ENCODE peak calls at places on chromosomes 1 and 21, in eight cellular contexts. R is GM20000, F is lung, M is esophagus squamous epithelium, G is GM06990, U is type B pancreatic cell, C is Calu3, N is ovary. I is an unnamed sample.

GRCh38 chr21:15278279-15278678 is 213.5 kb upstream of the NRIP1 start:
- DNase-seq in R (no peak), F (no peak), M (no peak), G (no peak), U (no peak), C (no peak), N (no peak), I (no peak)

GRCh38 chr1:6554907-6555778 is at the start of gene TAS1R1:
- DNase-seq in R (no peak), F (peak; percentile 34), M (no peak), G (peak; percentile 15), U (no peak), C (no peak), N (peak; percentile 39), I (no peak)

GRCh38 chr1:77068013-77068412 is 151.2 kb downstream of the PIGK start:
- DNase-seq in R (no peak), F (no peak), M (no peak), G (no peak), U (no peak), C (no peak), N (no peak), I (no peak)

GRCh38 chr1:11324562-11324961 is 51.6 kb downstream of the UBIAD1 start:
- DNase-seq in R (no peak), F (no peak), M (no peak), G (no peak), U (no peak), C (no peak), N (no peak), I (no peak)

GRCh38 chr1:67889940-67890567 is 56.8 kb upstream of the GNG12 start:
- DNase-seq in R (no peak), F (peak; percentile 38), M (no peak), G (no peak), U (no peak), C (peak; percentile 68), N (no peak), I (no peak)

GRCh38 chr1:29675481-29676263 is 439.4 kb downstream of the PTPRU start:
- DNase-seq in R (no peak), F (peak; percentile 28), M (no peak), G (no peak), U (peak; percentile 60), C (no peak), N (no peak), I (peak; percentile 42)

GRCh38 chr1:161910516-161911077 is 113.1 kb downstream of the OLFML2B start:
- DNase-seq in R (no peak), F (no peak), M (no peak), G (no peak), U (no peak), C (no peak), N (no peak), I (no peak)

GRCh38 chr1:66296901-66297300 is 237.1 kb upstream of the SGIP1 start:
- DNase-seq in R (no peak), F (no peak), M (no peak), G (no peak), U (no peak), C (no peak), N (no peak), I (no peak)

GRCh38 chr1:85611856-85612255 is 31.3 kb downstream of the CCN1 start:
- DNase-seq in R (no peak), F (peak; percentile 83), M (no peak), G (no peak), U (no peak), C (peak; percentile 88), N (peak; percentile 23), I (peak; percentile 91)

GRCh38 chr21:33403786-33404571 is 766 bp downstream of the IFNGR2 start:
- DNase-seq in R (peak; percentile 65), F (peak; percentile 54), M (no peak), G (peak; percentile 69), U (peak; percentile 79), C (peak; percentile 37), N (peak; percentile 70), I (peak; percentile 87)

GRCh38 chr21:35370671-35371070 is 321.6 kb upstream of the RUNX1 start:
- DNase-seq in R (no peak), F (no peak), M (no peak), G (no peak), U (no peak), C (no peak), N (no peak), I (no peak)

GRCh38 chr21:20010691-20011200 is 987.5 kb upstream of the NCAM2 start:
- DNase-seq in R (no peak), F (no peak), M (no peak), G (no peak), U (no peak), C (no peak), N (no peak), I (no peak)

GRCh38 chr1:240562111-240562590 is 49.8 kb downstream of the GREM2 start:
- DNase-seq in R (no peak), F (no peak), M (no peak), G (no peak), U (no peak), C (no peak), N (no peak), I (no peak)

DNA sequence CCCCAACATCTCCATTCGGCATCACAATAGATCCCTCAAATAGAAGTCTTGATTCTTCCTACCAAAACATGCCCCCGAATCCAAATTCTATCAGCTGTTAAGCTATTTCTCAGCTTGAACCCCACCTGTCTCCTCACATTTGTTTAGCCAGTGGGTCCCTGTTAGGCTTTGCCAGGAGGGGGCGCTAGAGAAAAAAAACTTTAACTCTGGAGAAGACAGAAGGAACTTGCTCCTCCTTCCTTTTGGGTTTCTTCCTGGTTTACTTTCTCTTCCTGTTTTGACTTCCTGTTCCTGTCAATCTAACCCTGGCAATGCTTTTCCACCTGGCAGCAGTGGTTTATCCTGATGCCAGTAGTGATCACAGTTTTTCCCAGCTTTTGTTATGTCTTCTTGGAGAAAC is 95.6 kb upstream of the KCNK1 start:
- DNase-seq in R (peak; percentile 60), F (peak; percentile 44), M (no peak), G (no peak), U (no peak), C (peak; percentile 69), N (no peak), I (no peak)
- TF ChIP-seq CTCF in R (peak; percentile 28), F (no peak), M (peak; percentile 81), G (peak; percentile 63), U (peak; percentile 75), C (peak; percentile 74), N (no peak), I (peak; percentile 13)

DNA sequence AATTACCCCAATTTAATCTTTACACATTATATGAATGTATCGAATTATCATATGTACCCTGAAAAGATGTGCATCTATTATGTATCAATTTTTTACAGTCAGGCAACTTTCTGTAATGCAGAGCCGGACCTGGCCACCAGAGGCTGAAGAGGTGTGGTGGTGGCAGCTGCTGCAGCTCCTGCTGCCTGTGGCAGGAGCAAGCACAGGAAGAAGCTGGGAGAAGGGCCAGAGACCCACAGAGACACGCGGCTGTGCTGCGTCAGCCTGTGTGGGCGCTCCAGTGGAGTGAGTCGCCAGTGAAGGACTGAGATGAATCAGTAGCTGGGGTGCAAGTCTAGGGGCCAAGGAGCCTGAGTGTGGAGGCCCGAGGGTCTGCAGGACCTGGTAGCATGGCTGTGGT is 74.3 kb upstream of the COG2 start:
- DNase-seq in R (no peak), F (no peak), M (no peak), G (peak; percentile 13), U (no peak), C (peak; percentile 82), N (no peak), I (no peak)
- TF ChIP-seq CTCF in R (no peak), F (no peak), M (peak; percentile 62), G (peak; percentile 43), U (peak; percentile 49), C (peak; percentile 61), N (no peak), I (no peak)

GRCh38 chr1:153770812-153771211 is 4.4 kb upstream of the SLC27A3 start:
- DNase-seq in R (no peak), F (no peak), M (no peak), G (no peak), U (no peak), C (no peak), N (no peak), I (no peak)

GRCh38 chr1:153771241-153771640 is 4.0 kb upstream of the SLC27A3 start:
- DNase-seq in R (no peak), F (no peak), M (no peak), G (no peak), U (no peak), C (no peak), N (no peak), I (no peak)

GRCh38 chr1:153774036-153774435 is 1.2 kb upstream of the SLC27A3 start:
- DNase-seq in R (no peak), F (no peak), M (no peak), G (no peak), U (no peak), C (no peak), N (no peak), I (no peak)

GRCh38 chr1:153773004-153773921 is 1.9 kb upstream of the SLC27A3 start:
- DNase-seq in R (no peak), F (peak; percentile 46), M (no peak), G (no peak), U (no peak), C (no peak), N (no peak), I (no peak)

DNA sequence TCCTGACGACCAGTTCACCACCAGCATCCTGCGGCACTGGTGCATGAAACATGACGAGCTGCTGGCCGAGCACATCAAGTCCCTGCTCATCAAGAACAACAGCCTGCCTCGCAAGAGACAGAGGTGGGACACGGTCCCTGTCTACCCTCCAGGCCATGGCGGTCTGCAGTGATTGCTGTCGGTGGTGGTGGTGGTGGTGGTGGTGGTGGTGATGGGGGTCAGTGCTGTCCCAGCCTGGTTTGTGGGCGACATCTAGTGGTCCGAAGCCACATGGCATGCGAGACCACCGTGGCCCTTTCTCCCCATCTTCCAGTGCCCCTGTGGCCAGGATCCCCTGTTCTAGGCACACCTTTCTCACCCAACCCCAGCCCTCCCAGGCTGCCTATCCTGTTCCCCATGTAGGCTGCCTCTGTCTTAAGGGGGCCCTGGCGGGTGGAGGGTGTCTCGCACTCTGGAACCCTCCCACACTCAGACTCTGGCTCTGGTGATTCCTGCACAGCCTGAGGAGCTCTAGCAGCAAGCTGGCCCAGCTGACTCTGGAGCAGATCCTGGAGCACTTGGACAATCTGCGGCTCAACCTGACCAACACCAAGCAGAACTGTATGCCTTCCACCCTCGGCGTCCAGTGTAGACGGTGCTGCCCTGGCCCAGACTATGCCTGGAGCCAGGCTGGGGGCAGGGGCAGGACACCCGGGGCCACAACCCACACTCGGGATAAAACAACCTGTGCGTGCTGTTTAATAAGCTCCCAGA is 3.2 kb upstream of the SLC27A3 start:
- DNase-seq in R (no peak), F (no peak), M (no peak), G (no peak), U (no peak), C (no peak), N (no peak), I (no peak)
- TF ChIP-seq CTCF in R (no peak), F (no peak), M (peak; percentile 30), G (peak; percentile 23), U (peak; percentile 74), C (peak; percentile 49), N (peak; percentile 24), I (peak; percentile 52)

DNA sequence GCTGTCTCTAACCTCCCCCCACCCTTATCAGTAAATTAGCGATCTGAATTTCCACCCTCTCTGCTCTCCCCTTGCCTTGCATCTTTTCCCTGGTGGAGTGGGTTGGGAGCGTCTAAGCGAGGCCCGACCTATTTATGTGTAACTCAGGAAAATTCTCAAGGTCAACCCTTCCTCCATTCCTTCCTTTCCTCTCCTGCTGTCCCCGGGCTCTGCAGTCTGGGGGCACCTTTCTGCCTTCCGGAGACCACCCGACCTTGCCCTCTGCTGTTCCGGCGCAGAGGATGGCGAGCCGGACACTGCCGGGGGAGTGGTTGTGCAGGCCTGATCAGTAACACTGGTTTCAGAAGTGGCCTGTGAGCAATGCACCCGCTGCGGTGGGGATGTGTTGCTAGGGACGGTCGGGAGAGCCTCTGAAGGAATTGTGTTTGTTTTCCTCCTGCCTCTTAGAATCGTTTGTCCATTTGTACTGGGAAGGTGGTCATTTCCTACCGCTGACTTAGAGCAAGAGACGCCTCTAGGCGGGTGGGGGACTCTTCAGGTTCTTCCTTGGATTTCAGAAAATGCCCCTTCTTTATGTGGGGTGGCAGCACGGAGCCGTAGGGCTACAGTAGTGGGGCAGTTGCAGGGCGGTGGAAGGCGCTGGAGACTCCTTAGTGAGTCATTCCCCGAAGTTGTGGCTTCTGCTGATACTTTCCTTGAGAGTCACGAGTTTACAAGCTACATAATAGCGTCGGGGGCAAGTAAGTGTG is 543 bp downstream of the MGST3 start:
- DNase-seq in R (peak; percentile 32), F (peak; percentile 48), M (no peak), G (peak; percentile 42), U (peak; percentile 75), C (peak; percentile 73), N (peak; percentile 58), I (no peak)
- TF ChIP-seq CTCF in R (no peak), F (no peak), M (peak; percentile 17), G (peak; percentile 21), U (peak; percentile 24), C (no peak), N (no peak), I (peak; percentile 12)

I was measured in osteocyte.